ENCODE peak calls at places on chromosomes 5 and 9, in nine cellular contexts. P is esophagus squamous epithelium, C is IMR-90, I is adrenal gland, G is A549, E is sigmoid colon, L is upper lobe of left lung, K is heart left ventricle, N is ovary. W is an unnamed sample.

GRCh38 chr5:89989831-89990230 is 419.7 kb downstream of the CETN3 start:
- DNase-seq in P (no peak), C (no peak), I (no peak), G (no peak), E (no peak), L (no peak), K (no peak), N (no peak), W (no peak)

GRCh38 chr5:61332369-61332745 is 299 bp downstream of the ZSWIM6 start:
- DNase-seq in P (no peak), C (no peak), I (peak), G (no peak), E (peak), L (no peak), K (peak), N (peak), W (no peak)

GRCh38 chr5:10261065-10261464 is 11.0 kb downstream of the CCT5 start:
- DNase-seq in P (no peak), C (no peak), I (no peak), G (no peak), E (no peak), L (no peak), K (no peak), N (no peak), W (no peak)

GRCh38 chr5:75681125-75681830 is 36.0 kb downstream of the POC5 start:
- DNase-seq in P (no peak), C (peak), I (no peak), G (peak), E (no peak), L (no peak), K (no peak), N (no peak), W (no peak)

GRCh38 chr5:38765461-38765861 is 80.4 kb upstream of the OSMR start:
- DNase-seq in P (no peak), C (peak), I (no peak), G (no peak), E (no peak), L (no peak), K (no peak), N (no peak), W (no peak)

GRCh38 chr9:113632776-113633590 is 169.5 kb downstream of the RGS3 start:
- DNase-seq in P (no peak), C (peak), I (peak), G (no peak), E (peak), L (no peak), K (peak), N (peak), W (no peak)

GRCh38 chr9:136563646-136564321 is 17.9 kb upstream of the NOTCH1 start:
- DNase-seq in P (no peak), C (no peak), I (no peak), G (no peak), E (no peak), L (peak), K (no peak), N (no peak), W (no peak)

GRCh38 chr5:41978686-41979085 is 53.6 kb downstream of the FBXO4 start:
- DNase-seq in P (no peak), C (no peak), I (no peak), G (no peak), E (no peak), L (no peak), K (no peak), N (no peak), W (no peak)

GRCh38 chr9:31916591-31917223 is 467.7 kb upstream of the ACO1 start:
- DNase-seq in P (no peak), C (no peak), I (no peak), G (no peak), E (no peak), L (no peak), K (no peak), N (no peak), W (no peak)

GRCh38 chr9:123551636-123552203 is 195.7 kb downstream of the CRB2 start:
- DNase-seq in P (no peak), C (no peak), I (no peak), G (no peak), E (no peak), L (no peak), K (no peak), N (no peak), W (no peak)

GRCh38 chr5:168165221-168165965 is 126.1 kb upstream of the WWC1 start:
- DNase-seq in P (no peak), C (no peak), I (no peak), G (no peak), E (no peak), L (no peak), K (no peak), N (no peak), W (no peak)

GRCh38 chr9:6782378-6782777 is 24.6 kb downstream of the KDM4C start:
- DNase-seq in P (no peak), C (no peak), I (no peak), G (no peak), E (peak), L (no peak), K (no peak), N (no peak), W (no peak)

GRCh38 chr9:71213633-71214032 is 92.2 kb upstream of the TRPM3 start:
- DNase-seq in P (no peak), C (no peak), I (no peak), G (no peak), E (no peak), L (no peak), K (no peak), N (no peak), W (no peak)

GRCh38 chr5:178431063-178431776 is 159.0 kb downstream of the COL23A1 start:
- DNase-seq in P (no peak), C (no peak), I (peak), G (no peak), E (no peak), L (no peak), K (no peak), N (no peak), W (peak)

GRCh38 chr5:144179226-144179625 is 8.6 kb downstream of the KCTD16 start:
- DNase-seq in P (no peak), C (no peak), I (no peak), G (no peak), E (no peak), L (no peak), K (no peak), N (no peak), W (no peak)

GRCh38 chr5:124193371-124193789 is 553.1 kb downstream of the ZNF608 start:
- DNase-seq in P (no peak), C (peak), I (peak), G (no peak), E (no peak), L (no peak), K (no peak), N (no peak), W (no peak)

GRCh38 chr9:22158983-22159382 is 149.9 kb upstream of the CDKN2B start:
- DNase-seq in P (no peak), C (peak), I (peak), G (no peak), E (peak), L (no peak), K (no peak), N (peak), W (peak)
- TF ChIP-seq POLR2A in P (no peak), C (no peak), I (no peak), G (no peak), E (no peak), L (no peak), K (no peak), N (no peak), W (no peak)

GRCh38 chr5:87541668-87542067 is 128.9 kb upstream of the CCNH start:
- DNase-seq in P (no peak), C (no peak), I (no peak), G (no peak), E (no peak), L (no peak), K (no peak), N (no peak), W (no peak)

GRCh38 chr5:87536365-87536764 is 123.6 kb upstream of the CCNH start:
- DNase-seq in P (no peak), C (no peak), I (no peak), G (no peak), E (no peak), L (no peak), K (no peak), N (no peak), W (no peak)

GRCh38 chr5:87539839-87540238 is 127.1 kb upstream of the CCNH start:
- DNase-seq in P (no peak), C (no peak), I (no peak), G (no peak), E (no peak), L (no peak), K (no peak), N (no peak), W (no peak)

GRCh38 chr5:87541033-87541432 is 128.3 kb upstream of the CCNH start:
- DNase-seq in P (no peak), C (peak), I (peak), G (no peak), E (peak), L (no peak), K (peak), N (peak), W (no peak)
- TF ChIP-seq CTCF in P (no peak), C (no peak), I (no peak), G (no peak), E (no peak), L (no peak), K (peak), N (no peak), W (no peak)

GRCh38 chr9:100350188-100350587 is 2.6 kb downstream of the TEX10 start:
- DNase-seq in P (no peak), C (no peak), I (no peak), G (no peak), E (no peak), L (no peak), K (no peak), N (no peak), W (no peak)
- H3K4me3 ChIP-seq in P (no peak), C (no peak), I (no peak), G (no peak), E (no peak), L (no peak), K (no peak), N (no peak), W (no peak)

GRCh38 chr5:88799976-88800375 is 83.0 kb downstream of the MEF2C start:
- DNase-seq in P (no peak), C (no peak), I (no peak), G (no peak), E (no peak), L (no peak), K (no peak), N (no peak), W (no peak)
- TF ChIP-seq POLR2A in P (no peak), C (no peak), I (no peak), G (no peak), E (no peak), L (no peak), K (no peak), N (no peak), W (no peak)

GRCh38 chr5:19319252-19319651 is 668.7 kb downstream of the CDH18 start:
- DNase-seq in P (no peak), C (no peak), I (no peak), G (no peak), E (no peak), L (no peak), K (no peak), N (no peak), W (no peak)

GRCh38 chr5:19314840-19315239 is 673.2 kb downstream of the CDH18 start:
- DNase-seq in P (no peak), C (no peak), I (peak), G (peak), E (no peak), L (no peak), K (no peak), N (no peak), W (no peak)
- TF ChIP-seq CTCF in P (peak), C (no peak), I (peak), G (no peak), E (no peak), L (no peak), K (no peak), N (no peak), W (no peak)

W was measured in lower leg skin.